ENCODE peak calls at places on chromosomes 4 and X, in six cellular contexts. F is iris pigment epithelial cell, B is retina, A is endothelial cell, X is left colon, T is mesendoderm. I is an unnamed sample.

GRCh38 chr4:101035522-101035921 is 311.8 kb downstream of the PPP3CA start:
- DNase-seq in F (no peak), B (no peak), A (no peak), X (no peak), T (peak), I (no peak)

GRCh38 chr4:156280726-156281125 is 327.1 kb upstream of the CTSO start:
- DNase-seq in F (no peak), B (no peak), A (no peak), X (no peak), T (no peak), I (no peak)

GRCh38 chr4:24560770-24561415 is 23.5 kb downstream of the DHX15 start:
- DNase-seq in F (peak), B (no peak), A (no peak), X (no peak), T (no peak), I (no peak)

GRCh38 chrX:68929332-68930150 is 100.7 kb downstream of the EFNB1 start:
- DNase-seq in F (peak), B (no peak), A (no peak), X (no peak), T (peak), I (no peak)

GRCh38 chrX:44072631-44073030 is 99.4 kb upstream of the NDP start:
- DNase-seq in F (no peak), B (no peak), A (no peak), X (no peak), T (no peak), I (no peak)

GRCh38 chr4:147828361-147828760 is 96.5 kb downstream of the ARHGAP10 start:
- DNase-seq in F (peak), B (no peak), A (no peak), X (no peak), T (no peak), I (no peak)

GRCh38 chr4:173365359-173365996 is 5.3 kb upstream of the SAP30 start:
- DNase-seq in F (no peak), B (no peak), A (no peak), X (peak), T (no peak), I (no peak)

GRCh38 chr4:147340547-147341225 is 140.2 kb upstream of the EDNRA start:
- DNase-seq in F (peak), B (peak), A (no peak), X (no peak), T (peak), I (no peak)

GRCh38 chr4:4864443-4864939 is 5.0 kb downstream of the MSX1 start:
- DNase-seq in F (no peak), B (peak), A (no peak), X (no peak), T (no peak), I (no peak)

GRCh38 chr4:31343058-31343457 is 622.9 kb downstream of the PCDH7 start:
- DNase-seq in F (no peak), B (no peak), A (no peak), X (no peak), T (peak), I (no peak)

GRCh38 chrX:129782706-129783105 is 3.0 kb downstream of the SASH3 start:
- DNase-seq in F (no peak), B (no peak), A (no peak), X (no peak), T (no peak), I (no peak)

GRCh38 chrX:23883737-23884354 is 23.9 kb downstream of the APOO start:
- DNase-seq in F (peak), B (no peak), A (no peak), X (no peak), T (peak), I (peak)

GRCh38 chr4:67006791-67007190 is 538.5 kb downstream of the CENPC start:
- DNase-seq in F (no peak), B (no peak), A (no peak), X (no peak), T (no peak), I (no peak)

GRCh38 chr4:36024901-36025610 is 219.3 kb downstream of the ARAP2 start:
- DNase-seq in F (no peak), B (peak), A (no peak), X (no peak), T (peak), I (no peak)

GRCh38 chr4:4492161-4492847 is 49.5 kb downstream of the STX18 start:
- DNase-seq in F (peak), B (no peak), A (no peak), X (no peak), T (no peak), I (no peak)

GRCh38 chr4:40055873-40056721 is 553 bp upstream of the N4BP2 start:
- DNase-seq in F (peak), B (peak), A (peak), X (peak), T (peak), I (peak)

GRCh38 chr4:27084685-27085356 is 224.2 kb downstream of the STIM2 start:
- DNase-seq in F (peak), B (peak), A (peak), X (no peak), T (peak), I (no peak)

GRCh38 chr4:151409470-151410313 is 716 bp downstream of the FHIP1A start:
- DNase-seq in F (peak), B (peak), A (peak), X (peak), T (peak), I (peak)

GRCh38 chrX:18390941-18391538 is 34.4 kb upstream of the CDKL5 start:
- DNase-seq in F (peak), B (peak), A (peak), X (peak), T (peak), I (peak)

GRCh38 chr4:1332686-1333085 is 14.3 kb upstream of the UVSSA start:
- DNase-seq in F (no peak), B (no peak), A (no peak), X (no peak), T (no peak), I (no peak)

GRCh38 chr4:62320612-62321011 is 1120.5 kb downstream of the ADGRL3 start:
- DNase-seq in F (no peak), B (no peak), A (no peak), X (no peak), T (no peak), I (no peak)

GRCh38 chrX:19882066-19882775 is 5.2 kb downstream of the SH3KBP1 start:
- DNase-seq in F (no peak), B (no peak), A (no peak), X (no peak), T (peak), I (no peak)

GRCh38 chr4:56276547-56276946 is 110.7 kb downstream of the AASDH start:
- DNase-seq in F (peak), B (no peak), A (no peak), X (no peak), T (no peak), I (no peak)

GRCh38 chrX:24676403-24677024 is 17.2 kb upstream of the POLA1 start:
- DNase-seq in F (no peak), B (no peak), A (no peak), X (no peak), T (peak), I (no peak)